ENCODE peak calls at places on chromosomes 7 and 10, in six cellular contexts. E is HCT116, Y is GM12878, G is K562, Z is H1, W is HepG2. I is an unnamed sample. For H3K27me3, the result is how much of the 10 kb centered on the place peaks cover.

GRCh38 chr10:34959321-34959720 is 130.8 kb downstream of the CUL2 start:
- DNase-seq in E (no peak), Y (no peak), G (no peak), Z (no peak), W (peak), I (no peak)

GRCh38 chr10:33800545-33800944 is 466.1 kb upstream of the NRP1 start:
- DNase-seq in E (no peak), Y (no peak), G (no peak), Z (no peak), W (peak), I (no peak)

GRCh38 chr10:58637372-58637771 is 124.7 kb downstream of the BICC1 start:
- DNase-seq in E (no peak), Y (no peak), G (no peak), Z (no peak), W (peak), I (no peak)

GRCh38 chr7:157930441-157930840 is 593.6 kb downstream of the DNAJB6 start:
- DNase-seq in E (no peak), Y (no peak), G (no peak), Z (no peak), W (no peak), I (no peak)

GRCh38 chr7:75601539-75601938 is 109.4 kb downstream of the SPDYE5 start:
- DNase-seq in E (no peak), Y (no peak), G (no peak), Z (no peak), W (no peak), I (no peak)

GRCh38 chr7:140924821-140925421 is at the start of gene BRAF:
- DNase-seq in E (peak), Y (peak), G (peak), Z (peak), W (peak), I (peak)

GRCh38 chr10:49645417-49646255 is 31.8 kb downstream of the CHAT start:
- DNase-seq in E (no peak), Y (no peak), G (no peak), Z (no peak), W (no peak), I (no peak)

GRCh38 chr7:142323706-142324105 is 65.8 kb upstream of the PRSS58 start:
- DNase-seq in E (peak), Y (no peak), G (peak), Z (peak), W (peak), I (peak)

GRCh38 chr7:27143022-27143949 is at the start of gene HOXA5:
- DNase-seq in E (no peak), Y (no peak), G (no peak), Z (peak), W (peak), I (peak)

GRCh38 chr10:16756561-16757221 is 60.5 kb downstream of the RSU1 start:
- DNase-seq in E (no peak), Y (no peak), G (no peak), Z (no peak), W (no peak), I (no peak)

GRCh38 chr7:42650701-42651100 is 261.2 kb downstream of the C7orf25 start:
- DNase-seq in E (no peak), Y (no peak), G (no peak), Z (no peak), W (no peak), I (no peak)

GRCh38 chr10:91198781-91199180 is 21.7 kb upstream of the PCGF5 start:
- DNase-seq in E (no peak), Y (peak), G (no peak), Z (no peak), W (no peak), I (no peak)

GRCh38 chr10:105634283-105634682 is 993.2 kb downstream of the SORCS3 start:
- DNase-seq in E (no peak), Y (no peak), G (no peak), Z (no peak), W (no peak), I (no peak)

GRCh38 chr10:103921248-103921647 is 3.3 kb upstream of the STN1 start:
- DNase-seq in E (no peak), Y (no peak), G (no peak), Z (no peak), W (no peak), I (no peak)

GRCh38 chr10:75528392-75528791 is 97.0 kb downstream of the LRMDA start:
- DNase-seq in E (no peak), Y (no peak), G (no peak), Z (no peak), W (no peak), I (no peak)

GRCh38 chr7:141071855-141072547 is 1.9 kb upstream of the TMEM178B start:
- DNase-seq in E (no peak), Y (no peak), G (no peak), Z (no peak), W (no peak), I (no peak)

GRCh38 chr7:96833701-96834453 is 124.2 kb upstream of the SEM1 start:
- DNase-seq in E (no peak), Y (no peak), G (no peak), Z (no peak), W (peak), I (no peak)

GRCh38 chr7:152504367-152504766 is 68.6 kb upstream of the KMT2C start:
- DNase-seq in E (no peak), Y (no peak), G (no peak), Z (no peak), W (no peak), I (no peak)

GRCh38 chr7:28745351-28745750 is 212.8 kb downstream of the TRIL start:
- DNase-seq in E (no peak), Y (no peak), G (no peak), Z (no peak), W (no peak), I (no peak)

GRCh38 chr7:150435390-150436073 is 14.9 kb upstream of the GIMAP8 start:
- DNase-seq in E (no peak), Y (peak), G (no peak), Z (no peak), W (no peak), I (no peak)

GRCh38 chr7:98958968-98959367 is 80.6 kb downstream of the TRRAP start:
- DNase-seq in E (no peak), Y (no peak), G (no peak), Z (no peak), W (no peak), I (no peak)

GRCh38 chr10:130983749-130984148 is 327.8 kb downstream of the TCERG1L start:
- DNase-seq in E (no peak), Y (no peak), G (no peak), Z (no peak), W (no peak), I (no peak)

GRCh38 chr10:130986828-130987227 is 324.7 kb downstream of the TCERG1L start:
- DNase-seq in E (no peak), Y (no peak), G (no peak), Z (no peak), W (no peak), I (no peak)

GRCh38 chr10:130985158-130985753 is 326.3 kb downstream of the TCERG1L start:
- DNase-seq in E (no peak), Y (no peak), G (no peak), Z (no peak), W (no peak), I (no peak)

GRCh38 chr10:130984686-130985085 is 326.8 kb downstream of the TCERG1L start:
- DNase-seq in E (no peak), Y (no peak), G (no peak), Z (no peak), W (no peak), I (no peak)

GRCh38 chr10:130982802-130983201 is 328.7 kb downstream of the TCERG1L start:
- DNase-seq in E (no peak), Y (no peak), G (no peak), Z (no peak), W (no peak), I (no peak)
- H3K4me3 ChIP-seq in E (no peak), Y (no peak), G (no peak), Z (no peak), W (no peak), I (no peak)

GRCh38 chr10:47379901-47380300 is 4.2 kb downstream of the ZNF488 start:
- DNase-seq in E (no peak), Y (no peak), G (no peak), Z (no peak), W (no peak), I (no peak)

GRCh38 chr10:47381427-47382379 is 2.4 kb downstream of the ZNF488 start:
- DNase-seq in E (no peak), Y (no peak), G (no peak), Z (no peak), W (no peak), I (no peak)

GRCh38 chr10:47380341-47381215 is 3.5 kb downstream of the ZNF488 start:
- DNase-seq in E (no peak), Y (no peak), G (no peak), Z (no peak), W (no peak), I (no peak)

GRCh38 chr10:47384148-47384921 is at the start of gene ZNF488:
- DNase-seq in E (peak), Y (no peak), G (peak), Z (peak), W (peak), I (peak)

GRCh38 chr10:47383254-47384147 is 592 bp downstream of the ZNF488 start:
- DNase-seq in E (no peak), Y (no peak), G (no peak), Z (peak), W (no peak), I (no peak)
- H3K27me3 ChIP-seq in E (under half), Y (under half), G (under half), Z (under half), W (under half), I (under half)

GRCh38 chr7:91630581-91631370 is 249.7 kb downstream of the MTERF1 start:
- DNase-seq in E (no peak), Y (no peak), G (no peak), Z (no peak), W (no peak), I (no peak)
- TF ChIP-seq ZNF274 in E (no peak), Y (no peak), G (no peak), Z (no peak), W (no peak), I (no peak)

DNA sequence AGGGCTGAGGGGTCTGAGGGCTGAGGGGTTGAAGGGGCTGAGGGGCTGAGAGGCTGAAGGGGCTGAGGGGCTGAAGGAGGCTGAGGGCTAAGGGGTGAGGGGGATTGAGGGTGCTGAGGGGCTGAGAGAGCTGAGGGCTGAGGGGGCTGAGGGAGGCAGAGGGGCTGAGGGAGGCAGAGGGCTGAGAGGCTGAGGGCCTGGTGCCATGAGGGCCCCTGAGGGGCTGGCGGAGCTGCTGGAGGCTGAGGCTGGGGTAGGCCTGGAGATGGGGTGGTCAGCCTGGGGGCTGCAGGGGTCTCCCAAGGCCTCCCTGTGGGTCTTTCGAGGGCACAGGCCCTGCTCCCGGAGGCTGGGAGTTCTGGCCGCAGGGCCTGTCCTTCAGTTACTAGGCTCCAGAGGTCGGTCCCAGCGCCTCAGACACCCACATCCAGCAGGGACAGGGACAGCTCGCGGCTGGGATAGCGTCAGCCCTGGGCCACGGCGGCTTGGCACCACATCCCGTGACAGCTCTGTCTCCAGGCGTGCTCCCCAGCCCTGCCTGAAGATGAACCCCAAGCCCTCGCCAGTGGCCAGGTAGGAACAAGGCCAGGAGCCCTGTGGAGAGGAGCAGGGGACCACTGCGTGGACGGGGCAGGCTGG is 16.9 kb downstream of the MYO1G start:
- DNase-seq in E (no peak), Y (no peak), G (no peak), Z (no peak), W (no peak), I (no peak)
- H3K4me3 ChIP-seq in E (no peak), Y (no peak), G (no peak), Z (peak), W (no peak), I (no peak)

GRCh38 chr7:114765331-114766125 is 156.4 kb upstream of the MDFIC start:
- DNase-seq in E (no peak), Y (no peak), G (no peak), Z (no peak), W (no peak), I (no peak)
- H3K27me3 ChIP-seq in E (under half), Y (under half), G (under half), Z (under half), W (under half), I (under half)

GRCh38 chr10:29688230-29688634 is 53.5 kb upstream of the SVIL start:
- DNase-seq in E (peak), Y (no peak), G (no peak), Z (peak), W (no peak), I (peak)

GRCh38 chr10:29692121-29692539 is 57.4 kb upstream of the SVIL start:
- DNase-seq in E (no peak), Y (no peak), G (no peak), Z (no peak), W (no peak), I (no peak)

GRCh38 chr10:29687411-29688160 is 52.8 kb upstream of the SVIL start:
- DNase-seq in E (no peak), Y (no peak), G (no peak), Z (no peak), W (no peak), I (no peak)

GRCh38 chr10:29691564-29692064 is 56.8 kb upstream of the SVIL start:
- DNase-seq in E (no peak), Y (no peak), G (no peak), Z (no peak), W (no peak), I (no peak)

GRCh38 chr10:29689001-29689400 is 54.2 kb upstream of the SVIL start:
- DNase-seq in E (peak), Y (no peak), G (no peak), Z (no peak), W (peak), I (no peak)
- TF ChIP-seq ZNF274 in E (no peak), Y (no peak), G (no peak), Z (no peak), W (no peak), I (no peak)

I was measured in NT2/D1.